ENCODE peak calls at places on chromosomes 13 and 19, in four cellular contexts. One of them, this sample, is unnamed.
A peak's percentile ranks its signal among the peaks of the same experiment; 100 is the strongest.

GRCh38 chr19:55305491-55305890 is 19.6 kb downstream of the TMEM150B start:
- DNase-seq in tibial artery: no peak
- DNase-seq in BE2C: peak; percentile 66
- DNase-seq in H9: peak; percentile 69
- DNase-seq in this sample: peak; percentile 39

GRCh38 chr13:94369862-94370491 is 109.5 kb downstream of the DCT start:
- DNase-seq in tibial artery: no peak
- DNase-seq in H9: no peak
- DNase-seq in BE2C: no peak
- DNase-seq in this sample: no peak

GRCh38 chr19:55362174-55362989 is 678 bp downstream of the GARIN5B start:
- DNase-seq in H9: no peak
- DNase-seq in BE2C: no peak
- DNase-seq in tibial artery: no peak
- DNase-seq in this sample: no peak

GRCh38 chr13:44493213-44493812 is 82.8 kb downstream of the TSC22D1 start:
- DNase-seq in BE2C: no peak
- DNase-seq in H9: no peak
- DNase-seq in tibial artery: no peak
- DNase-seq in this sample: no peak

GRCh38 chr19:35266904-35267817 is 1.6 kb upstream of the USF2 start:
- DNase-seq in tibial artery: peak; percentile 80
- DNase-seq in H9: peak; percentile 51
- DNase-seq in BE2C: peak; percentile 39
- DNase-seq in this sample: peak; percentile 55

GRCh38 chr19:53365899-53366493 is 491 bp downstream of the ZNF525 start:
- DNase-seq in tibial artery: no peak
- DNase-seq in H9: no peak
- DNase-seq in BE2C: peak; percentile 11
- DNase-seq in this sample: peak; percentile 25

GRCh38 chr19:29111581-29111980 is 101.4 kb downstream of the UQCRFS1 start:
- DNase-seq in H9: no peak
- DNase-seq in BE2C: no peak
- DNase-seq in tibial artery: peak; percentile 66
- DNase-seq in this sample: no peak

GRCh38 chr13:60617863-60618733 is 221.1 kb downstream of the TDRD3 start:
- DNase-seq in H9: peak; percentile 69
- DNase-seq in tibial artery: no peak
- DNase-seq in BE2C: no peak
- DNase-seq in this sample: no peak

GRCh38 chr13:99905224-99905623 is 66.3 kb downstream of the ZIC5 start:
- DNase-seq in H9: no peak
- DNase-seq in BE2C: no peak
- DNase-seq in tibial artery: no peak
- DNase-seq in this sample: no peak

GRCh38 chr19:16620018-16620417 is 8.0 kb downstream of the MED26 start:
- DNase-seq in BE2C: no peak
- DNase-seq in tibial artery: no peak
- DNase-seq in H9: no peak
- DNase-seq in this sample: no peak

GRCh38 chr19:48672994-48673393 is at the start of gene NTN5:
- DNase-seq in BE2C: no peak
- DNase-seq in H9: no peak
- DNase-seq in tibial artery: no peak
- DNase-seq in this sample: no peak

GRCh38 chr13:74325106-74325505 is 190.9 kb upstream of the KLF12 start:
- DNase-seq in BE2C: peak; percentile 69
- DNase-seq in tibial artery: no peak
- DNase-seq in H9: no peak
- DNase-seq in this sample: no peak

GRCh38 chr19:51333836-51334460 is 8.0 kb downstream of the VSIG10L start:
- DNase-seq in H9: peak; percentile 67
- DNase-seq in BE2C: peak; percentile 74
- DNase-seq in tibial artery: no peak
- DNase-seq in this sample: no peak

GRCh38 chr13:27622102-27622820 is 569 bp downstream of the POLR1D start:
- DNase-seq in H9: no peak
- DNase-seq in BE2C: no peak
- DNase-seq in tibial artery: no peak
- DNase-seq in this sample: no peak

GRCh38 chr19:56601375-56601774 is 6.3 kb downstream of the ZNF71 start:
- DNase-seq in tibial artery: no peak
- DNase-seq in H9: no peak
- DNase-seq in BE2C: no peak
- DNase-seq in this sample: no peak

GRCh38 chr19:17680235-17680722 is 7.9 kb downstream of the UNC13A start:
- DNase-seq in BE2C: peak; percentile 57
- DNase-seq in tibial artery: peak; percentile 94
- DNase-seq in H9: peak; percentile 52
- DNase-seq in this sample: peak; percentile 70

GRCh38 chr19:1408300-1409203 is 1.2 kb downstream of the DAZAP1 start:
- DNase-seq in BE2C: no peak
- DNase-seq in H9: no peak
- DNase-seq in tibial artery: no peak
- DNase-seq in this sample: peak; percentile 92

GRCh38 chr19:42601811-42602443 is 7.2 kb upstream of the CEACAM8 start:
- DNase-seq in H9: peak; percentile 45
- DNase-seq in tibial artery: no peak
- DNase-seq in BE2C: no peak
- DNase-seq in this sample: no peak

GRCh38 chr13:51364404-51365008 is 25.0 kb downstream of the SERPINE3 start:
- DNase-seq in tibial artery: no peak
- DNase-seq in BE2C: no peak
- DNase-seq in H9: no peak
- DNase-seq in this sample: no peak

GRCh38 chr19:3225677-3226093 is 1.2 kb downstream of the CELF5 start:
- DNase-seq in BE2C: no peak
- DNase-seq in tibial artery: no peak
- DNase-seq in H9: no peak
- DNase-seq in this sample: no peak

GRCh38 chr19:10718205-10719196 is 622 bp downstream of the DNM2 start:
- DNase-seq in H9: no peak
- DNase-seq in tibial artery: no peak
- DNase-seq in BE2C: peak; percentile 60
- DNase-seq in this sample: peak; percentile 94

GRCh38 chr19:33194884-33195710 is 967 bp downstream of the LRP3 start:
- DNase-seq in BE2C: peak; percentile 42
- DNase-seq in H9: no peak
- DNase-seq in tibial artery: no peak
- DNase-seq in this sample: peak; percentile 88

GRCh38 chr13:33525759-33526158 is 240.2 kb upstream of the STARD13 start:
- DNase-seq in tibial artery: no peak
- DNase-seq in BE2C: no peak
- DNase-seq in H9: no peak
- DNase-seq in this sample: no peak

GRCh38 chr19:46670874-46671273 is 9.9 kb upstream of the DACT3 start:
- DNase-seq in tibial artery: no peak
- DNase-seq in BE2C: no peak
- DNase-seq in H9: no peak
- DNase-seq in this sample: no peak

GRCh38 chr19:48060381-48060780 is 16.5 kb upstream of the CABP5 start:
- DNase-seq in BE2C: no peak
- DNase-seq in tibial artery: no peak
- DNase-seq in H9: no peak
- DNase-seq in this sample: no peak

GRCh38 chr13:91193358-91193757 is 154.1 kb upstream of the MIR17HG start:
- DNase-seq in tibial artery: no peak
- DNase-seq in BE2C: no peak
- DNase-seq in H9: no peak
- DNase-seq in this sample: no peak

GRCh38 chr19:397321-397720 is 11.6 kb downstream of the C2CD4C start:
- DNase-seq in tibial artery: no peak
- DNase-seq in H9: peak; percentile 30
- DNase-seq in BE2C: no peak
- DNase-seq in this sample: peak; percentile 19

GRCh38 chr13:91609353-91609752 is 210.9 kb downstream of the GPC5 start:
- DNase-seq in H9: no peak
- DNase-seq in tibial artery: no peak
- DNase-seq in BE2C: peak; percentile 53
- DNase-seq in this sample: no peak

GRCh38 chr13:41061914-41062837 is 867 bp downstream of the WBP4 start:
- DNase-seq in tibial artery: no peak
- DNase-seq in BE2C: no peak
- DNase-seq in H9: no peak
- DNase-seq in this sample: no peak

GRCh38 chr19:17289489-17289888 is 7.8 kb downstream of the ANKLE1 start:
- DNase-seq in tibial artery: no peak
- DNase-seq in H9: peak; percentile 91
- DNase-seq in BE2C: peak; percentile 86
- DNase-seq in this sample: peak; percentile 78

GRCh38 chr13:48072787-48073186 is 22.1 kb downstream of the MED4 start:
- DNase-seq in BE2C: no peak
- DNase-seq in H9: no peak
- DNase-seq in tibial artery: no peak
- DNase-seq in this sample: no peak

GRCh38 chr13:48072304-48072703 is 22.6 kb downstream of the MED4 start:
- DNase-seq in H9: no peak
- DNase-seq in tibial artery: no peak
- DNase-seq in BE2C: no peak
- DNase-seq in this sample: no peak

GRCh38 chr13:48081739-48082138 is 13.2 kb downstream of the MED4 start:
- DNase-seq in H9: no peak
- DNase-seq in BE2C: no peak
- DNase-seq in tibial artery: no peak
- DNase-seq in this sample: no peak

GRCh38 chr13:48074006-48074405 is 20.9 kb downstream of the MED4 start:
- DNase-seq in tibial artery: no peak
- DNase-seq in BE2C: no peak
- DNase-seq in H9: no peak
- DNase-seq in this sample: no peak

GRCh38 chr13:48078251-48078656 is 16.6 kb downstream of the MED4 start:
- DNase-seq in tibial artery: no peak
- DNase-seq in H9: no peak
- DNase-seq in BE2C: no peak
- DNase-seq in this sample: no peak
- TF ChIP-seq CTCF in tibial artery: no peak
- TF ChIP-seq CTCF in H9: peak; percentile 46
- TF ChIP-seq CTCF in BE2C: peak; percentile 29
- TF ChIP-seq CTCF in this sample: no peak

GRCh38 chr13:98207411-98207810 is 30.3 kb upstream of the RNF113B start:
- DNase-seq in tibial artery: no peak
- DNase-seq in BE2C: no peak
- DNase-seq in H9: no peak
- DNase-seq in this sample: no peak
- H3K9me3 ChIP-seq in tibial artery: peaks cover 5% of the 10 kb centered on the region
- H3K9me3 ChIP-seq in BE2C: no peaks in the 10 kb centered on the region
- H3K9me3 ChIP-seq in H9: no peaks in the 10 kb centered on the region
- H3K9me3 ChIP-seq in this sample: no peaks in the 10 kb centered on the region

GRCh38 chr13:95552208-95552538 is 347 bp upstream of the CLDN10 start:
- DNase-seq in BE2C: no peak
- DNase-seq in tibial artery: no peak
- DNase-seq in H9: no peak
- DNase-seq in this sample: no peak

GRCh38 chr13:95553271-95553588 is 710 bp downstream of the CLDN10 start:
- DNase-seq in H9: no peak
- DNase-seq in tibial artery: no peak
- DNase-seq in BE2C: no peak
- DNase-seq in this sample: no peak

GRCh38 chr13:95556981-95557380 is 4.5 kb downstream of the CLDN10 start:
- DNase-seq in BE2C: no peak
- DNase-seq in H9: no peak
- DNase-seq in tibial artery: no peak
- DNase-seq in this sample: no peak

GRCh38 chr13:95553614-95554385 is 1.3 kb downstream of the CLDN10 start:
- DNase-seq in H9: peak; percentile 52
- DNase-seq in tibial artery: no peak
- DNase-seq in BE2C: no peak
- DNase-seq in this sample: peak; percentile 20

GRCh38 chr13:95552539-95553270 is at the start of gene CLDN10:
- DNase-seq in tibial artery: no peak
- DNase-seq in H9: peak; percentile 92
- DNase-seq in BE2C: no peak
- DNase-seq in this sample: peak; percentile 22
- TF ChIP-seq CTCF in tibial artery: no peak
- TF ChIP-seq CTCF in H9: peak; percentile 79
- TF ChIP-seq CTCF in BE2C: no peak
- TF ChIP-seq CTCF in this sample: no peak

GRCh38 chr19:40055832-40056504 is at the start of gene ZNF780B:
- DNase-seq in tibial artery: peak; percentile 67
- DNase-seq in H9: peak; percentile 70
- DNase-seq in BE2C: peak; percentile 61
- DNase-seq in this sample: peak; percentile 78

GRCh38 chr19:40056505-40056904 is 474 bp upstream of the ZNF780B start:
- DNase-seq in BE2C: no peak
- DNase-seq in tibial artery: no peak
- DNase-seq in H9: no peak
- DNase-seq in this sample: no peak

GRCh38 chr19:40057166-40057565 is 1.1 kb upstream of the ZNF780B start:
- DNase-seq in BE2C: no peak
- DNase-seq in tibial artery: no peak
- DNase-seq in H9: no peak
- DNase-seq in this sample: no peak

GRCh38 chr19:40055049-40055448 is 982 bp downstream of the ZNF780B start:
- DNase-seq in H9: no peak
- DNase-seq in tibial artery: no peak
- DNase-seq in BE2C: no peak
- DNase-seq in this sample: peak; percentile 8

DNA sequence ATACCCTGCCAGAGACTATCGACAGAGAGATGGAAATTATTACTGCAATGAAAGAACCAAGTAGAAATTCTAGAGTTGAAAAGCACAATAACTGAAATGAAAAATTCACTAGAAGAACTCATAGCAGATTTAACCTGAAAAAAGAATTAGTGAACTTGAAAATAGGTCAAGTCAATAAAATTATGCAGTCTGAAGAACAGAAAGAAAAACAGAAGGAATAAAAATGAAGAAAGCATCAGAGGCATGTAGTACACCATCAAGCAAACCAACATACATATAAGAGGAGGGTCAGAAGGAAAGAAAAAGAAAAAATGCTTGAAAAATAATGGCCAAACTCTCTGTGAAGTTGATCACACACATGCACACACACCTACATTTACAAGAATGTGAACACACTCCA is 3.6 kb upstream of the ZNF780B start:
- DNase-seq in BE2C: no peak
- DNase-seq in tibial artery: no peak
- DNase-seq in H9: no peak
- DNase-seq in this sample: no peak
- H3K9me3 ChIP-seq in BE2C: no peaks in the 10 kb centered on the region
- H3K9me3 ChIP-seq in tibial artery: peaks cover 53% of the 10 kb centered on the region
- H3K9me3 ChIP-seq in H9: no peaks in the 10 kb centered on the region
- H3K9me3 ChIP-seq in this sample: peaks cover 9% of the 10 kb centered on the region

This sample was measured in upper lobe of left lung.